ENCODE peak calls at places on chromosome 2, in five cellular contexts. K is uterus, F is germinal center, S is MCF 10A, H is EL. R is an unnamed sample.

GRCh38 chr2:120344214-120344990 is 1.5 kb upstream of the INHBB start:
- DNase-seq in K (no peak), F (no peak), H (peak), S (no peak), R (no peak)

GRCh38 chr2:99297990-99298389 is 3.0 kb downstream of the LYG1 start:
- DNase-seq in K (no peak), H (no peak), S (peak), F (no peak), R (no peak)

GRCh38 chr2:31088516-31089195 is 49.6 kb downstream of the GALNT14 start:
- DNase-seq in H (no peak), F (no peak), K (no peak), S (no peak), R (no peak)

GRCh38 chr2:62868947-62869346 is 163.4 kb downstream of the EHBP1 start:
- DNase-seq in H (no peak), S (no peak), F (no peak), K (no peak), R (no peak)

GRCh38 chr2:70498054-70498453 is 55.6 kb downstream of the TGFA start:
- DNase-seq in F (no peak), S (peak), K (no peak), H (peak), R (no peak)

GRCh38 chr2:171248205-171248662 is 87.5 kb upstream of the TLK1 start:
- DNase-seq in F (no peak), K (no peak), H (no peak), S (no peak), R (no peak)

GRCh38 chr2:238596571-238597551 is 170.1 kb downstream of the ASB1 start:
- DNase-seq in K (peak), F (no peak), S (peak), H (peak), R (no peak)

GRCh38 chr2:191115391-191115790 is 35.4 kb downstream of the STAT4 start:
- DNase-seq in F (no peak), S (no peak), H (peak), K (no peak), R (no peak)

GRCh38 chr2:23541453-23542334 is 156.7 kb downstream of the KLHL29 start:
- DNase-seq in S (no peak), H (no peak), K (peak), F (no peak), R (no peak)

GRCh38 chr2:54114936-54115283 is 505 bp upstream of the ACYP2 start:
- DNase-seq in S (no peak), F (no peak), H (no peak), K (no peak), R (no peak)

GRCh38 chr2:233422050-233422639 is 67.9 kb downstream of the DGKD start:
- DNase-seq in K (no peak), F (peak), S (peak), H (no peak), R (peak)

GRCh38 chr2:232744963-232745362 is 31.4 kb downstream of the KCNJ13 start:
- DNase-seq in K (no peak), S (no peak), H (no peak), F (no peak), R (no peak)

GRCh38 chr2:200367155-200367554 is 60.7 kb downstream of the SPATS2L start:
- DNase-seq in S (no peak), H (peak), K (no peak), F (no peak), R (no peak)

GRCh38 chr2:197223455-197223854 is 87.1 kb downstream of the ANKRD44 start:
- DNase-seq in H (no peak), K (no peak), S (no peak), F (no peak), R (no peak)

GRCh38 chr2:109098251-109098920 is 30.6 kb upstream of the SH3RF3 start:
- DNase-seq in F (no peak), S (peak), K (no peak), H (no peak), R (no peak)

GRCh38 chr2:166700079-166700478 is 188.2 kb upstream of the XIRP2 start:
- DNase-seq in H (no peak), K (no peak), S (peak), F (no peak), R (no peak)